ENCODE peak calls at places on chromosomes 4 and X, in eight cellular contexts. L is activated CD8-positive, alpha-beta memory T cell treated with anti-CD3 and anti-CD28 coated beads, Interleukin-2, amount 50 U/mL, for 48 hours; N is fibroblast of mammary gland; C is erythroblast; D is iris pigment epithelial cell; O is foreskin fibroblast; V is mammary epithelial cell; E is activated gamma-delta T cell treated with anti-CD3 and anti-CD28 coated beads, Interleukin-2, amount 50 U/mL, for 16 hours. J is an unnamed sample.

GRCh38 chrX:104662694-104663093 is 96.7 kb downstream of the IL1RAPL2 start:
- DNase-seq in L (no peak), N (no peak), C (no peak), D (no peak), O (no peak), V (no peak), E (no peak), J (no peak)

GRCh38 chrX:68997911-68998310 is 167.3 kb downstream of the PJA1 start:
- DNase-seq in L (no peak), N (peak; percentile 77), C (no peak), D (peak; percentile 57), O (peak; percentile 24), V (peak; percentile 21), E (no peak), J (no peak)

GRCh38 chr4:24010994-24011393 is 121.1 kb upstream of the PPARGC1A start:
- DNase-seq in L (no peak), N (no peak), C (no peak), D (no peak), O (no peak), V (no peak), E (no peak), J (no peak)

GRCh38 chr4:138163171-138163570 is 79.0 kb downstream of the SLC7A11 start:
- DNase-seq in L (no peak), N (no peak), C (no peak), D (no peak), O (no peak), V (no peak), E (no peak), J (no peak)

GRCh38 chrX:49043987-49044281 is 777 bp upstream of the TFE3 start:
- DNase-seq in L (no peak), N (no peak), C (no peak), D (no peak), O (no peak), V (no peak), E (no peak), J (no peak)

GRCh38 chr4:154560824-154561231 is 2.0 kb upstream of the FGB start:
- DNase-seq in L (no peak), N (peak; percentile 71), C (no peak), D (peak; percentile 99), O (peak; percentile 43), V (peak; percentile 79), E (no peak), J (no peak)

GRCh38 chrX:371907-372306 is 14.8 kb downstream of the PPP2R3B start:
- DNase-seq in L (no peak), N (no peak), C (no peak), D (no peak), O (no peak), V (no peak), E (no peak), J (no peak)

GRCh38 chrX:140572724-140573123 is 67.9 kb upstream of the SOX3 start:
- DNase-seq in L (peak; percentile 36), N (peak; percentile 15), C (peak; percentile 7), D (peak; percentile 34), O (no peak), V (peak; percentile 14), E (no peak), J (no peak)

GRCh38 chrX:153400146-153401132 is 711 bp downstream of the PNMA6E start:
- DNase-seq in L (peak; percentile 82), N (peak; percentile 20), C (peak; percentile 78), D (peak; percentile 11), O (no peak), V (no peak), E (peak; percentile 6), J (peak; percentile 37)

GRCh38 chrX:139211568-139212182 is 318.9 kb upstream of the F9 start:
- DNase-seq in L (no peak), N (no peak), C (no peak), D (no peak), O (no peak), V (no peak), E (no peak), J (no peak)

GRCh38 chr4:55184600-55185523 is 59.5 kb upstream of the KDR start:
- DNase-seq in L (peak; percentile 53), N (peak; percentile 89), C (peak; percentile 38), D (peak; percentile 65), O (peak; percentile 95), V (no peak), E (no peak), J (no peak)

GRCh38 chrX:133586443-133586842 is 171.2 kb upstream of the GPC4 start:
- DNase-seq in L (no peak), N (no peak), C (no peak), D (no peak), O (no peak), V (no peak), E (no peak), J (no peak)

GRCh38 chrX:50117477-50117876 is 83.3 kb downstream of the AKAP4 start:
- DNase-seq in L (no peak), N (no peak), C (no peak), D (no peak), O (no peak), V (no peak), E (no peak), J (no peak)

GRCh38 chrX:150482537-150483217 is 85.7 kb upstream of the MTM1 start:
- DNase-seq in L (no peak), N (peak; percentile 70), C (peak; percentile 39), D (peak; percentile 81), O (peak; percentile 72), V (peak; percentile 92), E (peak; percentile 22), J (peak; percentile 21)

GRCh38 chrX:40094900-40095587 is 2.7 kb downstream of the BCOR start:
- DNase-seq in L (no peak), N (no peak), C (peak; percentile 48), D (no peak), O (no peak), V (no peak), E (no peak), J (no peak)

GRCh38 chr4:64539234-64539849 is 130.1 kb upstream of the TECRL start:
- DNase-seq in L (no peak), N (peak; percentile 61), C (peak; percentile 68), D (peak; percentile 67), O (peak; percentile 39), V (peak; percentile 37), E (no peak), J (no peak)

GRCh38 chr4:165355900-165356300 is 22.9 kb upstream of the CPE start:
- DNase-seq in L (no peak), N (peak; percentile 64), C (peak; percentile 37), D (peak; percentile 37), O (peak; percentile 61), V (no peak), E (no peak), J (no peak)